ENCODE peak calls at places on chromosome 6, in four cellular contexts. Z is stomach, O is pancreas, F is heart right ventricle. R is an unnamed sample.
A peak's percentile ranks its signal among the peaks of the same experiment; 100 is the strongest.

GRCh38 chr6:2986722-2987196 is 12.9 kb upstream of the NQO2 start:
- DNase-seq in Z (no peak), O (no peak), F (no peak), R (no peak)

GRCh38 chr6:72649032-72649984 is 27.4 kb downstream of the KCNQ5 start:
- DNase-seq in Z (no peak), O (no peak), F (no peak), R (no peak)

GRCh38 chr6:68189217-68189616 is 445.9 kb upstream of the ADGRB3 start:
- DNase-seq in Z (no peak), O (no peak), F (no peak), R (no peak)

GRCh38 chr6:133724726-133725125 is 164.2 kb upstream of the TCF21 start:
- DNase-seq in Z (no peak), O (no peak), F (no peak), R (no peak)

GRCh38 chr6:132300323-132300949 is 100.8 kb downstream of the MOXD1 start:
- DNase-seq in Z (peak; percentile 45), O (no peak), F (no peak), R (no peak)

GRCh38 chr6:75504902-75505233 is 11.3 kb upstream of the FILIP1 start:
- DNase-seq in Z (no peak), O (no peak), F (no peak), R (no peak)

GRCh38 chr6:29861521-29862255 is 34.1 kb downstream of the HLA-G start:
- DNase-seq in Z (no peak), O (no peak), F (no peak), R (no peak)

GRCh38 chr6:161486326-161486725 is 212.5 kb upstream of the AGPAT4 start:
- DNase-seq in Z (no peak), O (no peak), F (no peak), R (no peak)

GRCh38 chr6:88360203-88360797 is 194.2 kb upstream of the CNR1 start:
- DNase-seq in Z (no peak), O (no peak), F (no peak), R (no peak)

GRCh38 chr6:118660218-118660569 is 8.8 kb upstream of the CEP85L start:
- DNase-seq in Z (no peak), O (no peak), F (no peak), R (peak; percentile 69)

GRCh38 chr6:168158280-168158979 is 79.4 kb upstream of the FRMD1 start:
- DNase-seq in Z (no peak), O (no peak), F (no peak), R (no peak)

GRCh38 chr6:168179702-168180382 is 100.8 kb upstream of the FRMD1 start:
- DNase-seq in Z (no peak), O (no peak), F (no peak), R (no peak)

GRCh38 chr6:156840136-156840535 is 63.0 kb downstream of the ARID1B start:
- DNase-seq in Z (no peak), O (no peak), F (no peak), R (no peak)

GRCh38 chr6:90175627-90176538 is 120.8 kb downstream of the BACH2 start:
- DNase-seq in Z (no peak), O (no peak), F (no peak), R (no peak)

GRCh38 chr6:142035890-142036289 is 96.8 kb upstream of the GJE1 start:
- DNase-seq in Z (no peak), O (no peak), F (no peak), R (no peak)

GRCh38 chr6:41637179-41638001 is 878 bp upstream of the MDFI start:
- DNase-seq in Z (peak; percentile 41), O (no peak), F (no peak), R (no peak)

GRCh38 chr6:133947302-133947900 is 5.6 kb upstream of the TBPL1 start:
- DNase-seq in Z (peak; percentile 69), O (no peak), F (no peak), R (no peak)

GRCh38 chr6:76861403-76861802 is 601.9 kb downstream of the HTR1B start:
- DNase-seq in Z (peak; percentile 41), O (no peak), F (no peak), R (no peak)

GRCh38 chr6:161444464-161444863 is 170.6 kb upstream of the AGPAT4 start:
- DNase-seq in Z (no peak), O (peak; percentile 80), F (peak; percentile 21), R (no peak)

GRCh38 chr6:160111812-160112211 is 9.8 kb upstream of the SLC22A1 start:
- DNase-seq in Z (no peak), O (no peak), F (no peak), R (no peak)

GRCh38 chr6:2891768-2892170 is 11.3 kb downstream of the SERPINB9 start:
- DNase-seq in Z (peak; percentile 46), O (no peak), F (no peak), R (peak; percentile 85)

GRCh38 chr6:73803562-73804221 is 107.7 kb downstream of the CD109 start:
- DNase-seq in Z (no peak), O (no peak), F (peak; percentile 14), R (no peak)

GRCh38 chr6:170271771-170272314 is 19.0 kb downstream of the DLL1 start:
- DNase-seq in Z (no peak), O (peak; percentile 94), F (peak; percentile 48), R (peak; percentile 80)

GRCh38 chr6:46059608-46060007 is 43.9 kb upstream of the CLIC5 start:
- DNase-seq in Z (no peak), O (no peak), F (no peak), R (no peak)

GRCh38 chr6:138546733-138547185 is 47.5 kb upstream of the NHSL1 start:
- DNase-seq in Z (no peak), O (no peak), F (no peak), R (no peak)

GRCh38 chr6:154466139-154466538 is 44.3 kb downstream of the CNKSR3 start:
- DNase-seq in Z (no peak), O (no peak), F (no peak), R (no peak)

GRCh38 chr6:74357329-74357728 is 661.3 kb downstream of the CD109 start:
- DNase-seq in Z (no peak), O (no peak), F (no peak), R (no peak)

GRCh38 chr6:82097676-82098075 is 149.9 kb downstream of the IBTK start:
- DNase-seq in Z (no peak), O (no peak), F (no peak), R (no peak)

GRCh38 chr6:8177721-8178120 is 75.4 kb upstream of the EEF1E1 start:
- DNase-seq in Z (no peak), O (no peak), F (no peak), R (no peak)

GRCh38 chr6:153038378-153038777 is 35.9 kb upstream of the MTRF1L start:
- DNase-seq in Z (no peak), O (no peak), F (no peak), R (no peak)

GRCh38 chr6:128209771-128210170 is 308.9 kb upstream of the THEMIS start:
- DNase-seq in Z (no peak), O (no peak), F (no peak), R (no peak)

GRCh38 chr6:161076211-161076677 is 84.7 kb downstream of the MAP3K4 start:
- DNase-seq in Z (no peak), O (no peak), F (no peak), R (peak; percentile 85)

GRCh38 chr6:13919861-13920260 is 4.9 kb upstream of the RNF182 start:
- DNase-seq in Z (no peak), O (no peak), F (no peak), R (no peak)

GRCh38 chr6:1739680-1740079 is 130.0 kb downstream of the FOXC1 start:
- DNase-seq in Z (no peak), O (no peak), F (no peak), R (no peak)

GRCh38 chr6:29071831-29072723 is 15.0 kb downstream of the OR2B3 start:
- DNase-seq in Z (no peak), O (no peak), F (no peak), R (no peak)

GRCh38 chr6:123808556-123808955 is 4.9 kb downstream of the NKAIN2 start:
- DNase-seq in Z (no peak), O (no peak), F (no peak), R (no peak)

GRCh38 chr6:13355043-13355945 is 27.0 kb upstream of the TBC1D7 start:
- DNase-seq in Z (no peak), O (no peak), F (no peak), R (peak; percentile 39)

DNA sequence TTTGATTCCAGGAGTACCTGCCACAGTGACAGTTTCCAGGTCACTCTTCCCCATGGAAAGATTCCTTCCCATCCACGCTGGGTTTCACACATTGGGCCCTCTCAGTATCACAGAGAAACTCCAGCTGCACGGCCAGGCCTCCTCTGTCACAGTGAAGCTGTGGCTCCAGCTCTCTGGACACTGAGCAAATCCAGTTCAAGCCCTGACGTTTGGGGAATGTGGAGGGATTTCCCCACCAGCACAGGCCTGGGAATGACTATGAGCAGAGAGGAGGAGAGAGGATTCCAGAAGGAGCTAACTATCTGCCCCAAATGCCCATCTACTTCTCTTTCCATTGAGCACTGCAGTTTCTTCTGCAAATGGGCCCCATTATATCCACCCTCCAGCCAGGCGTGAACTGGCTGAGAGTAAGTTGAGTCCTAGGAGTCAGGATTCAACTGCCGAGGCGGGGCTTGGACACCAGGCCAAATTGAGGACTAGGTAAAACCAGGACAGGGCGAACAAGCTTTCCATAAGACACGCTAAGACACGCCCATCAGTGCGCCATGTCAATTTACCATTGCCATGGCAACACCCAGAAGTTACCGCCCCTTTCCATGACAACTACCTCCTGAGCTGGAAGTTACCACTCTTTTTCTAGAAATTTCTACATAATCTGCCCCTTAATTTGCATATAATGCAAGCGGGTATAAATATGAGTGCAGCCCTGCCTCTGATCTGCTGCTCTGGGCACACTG is 9.2 kb upstream of the BNIP5 start:
- DNase-seq in Z (no peak), O (no peak), F (no peak), R (no peak)
- H3K27me3 ChIP-seq in Z (no peaks in the 10 kb centered on the region), O (no peaks in the 10 kb centered on the region), F (peaks cover 60% of the 10 kb centered on the region), R (no peaks in the 10 kb centered on the region)

GRCh38 chr6:27471365-27472115 is 1.4 kb downstream of the ZNF184 start:
- DNase-seq in Z (no peak), O (no peak), F (no peak), R (no peak)
- H3K4me1 ChIP-seq in Z (peaks cover 46% of the 10 kb centered on the region), O (peaks cover 16% of the 10 kb centered on the region), F (peaks cover 16% of the 10 kb centered on the region), R (peaks cover 46% of the 10 kb centered on the region)

DNA sequence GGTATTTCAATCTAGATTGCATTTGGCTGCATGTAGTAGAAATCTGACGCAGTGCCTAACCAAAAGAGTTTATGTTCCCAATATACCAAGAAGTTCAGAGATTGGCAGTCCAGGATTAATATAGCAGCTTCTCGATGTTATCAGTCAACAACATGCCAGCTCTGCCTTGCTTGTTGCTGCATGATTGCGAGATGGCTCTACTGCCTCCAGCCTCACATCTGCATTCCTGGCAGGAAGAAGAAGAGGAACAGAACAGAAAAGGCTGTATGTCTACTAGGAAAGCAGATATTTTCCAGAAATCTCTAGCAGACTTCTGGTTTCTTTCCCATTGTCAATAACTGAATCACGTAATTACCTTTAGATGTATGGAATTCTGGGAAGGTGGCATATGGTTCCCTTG is 60.8 kb downstream of the SLC35D3 start:
- DNase-seq in Z (no peak), O (no peak), F (no peak), R (no peak)
- H3K36me3 ChIP-seq in Z (no peaks in the 10 kb centered on the region), O (no peaks in the 10 kb centered on the region), F (no peaks in the 10 kb centered on the region), R (no peaks in the 10 kb centered on the region)

GRCh38 chr6:17624396-17624795 is 24.3 kb downstream of the FAM8A1 start:
- DNase-seq in Z (no peak), O (no peak), F (no peak), R (no peak)
- H3K27me3 ChIP-seq in Z (no peaks in the 10 kb centered on the region), O (no peaks in the 10 kb centered on the region), F (no peaks in the 10 kb centered on the region), R (no peaks in the 10 kb centered on the region)

DNA sequence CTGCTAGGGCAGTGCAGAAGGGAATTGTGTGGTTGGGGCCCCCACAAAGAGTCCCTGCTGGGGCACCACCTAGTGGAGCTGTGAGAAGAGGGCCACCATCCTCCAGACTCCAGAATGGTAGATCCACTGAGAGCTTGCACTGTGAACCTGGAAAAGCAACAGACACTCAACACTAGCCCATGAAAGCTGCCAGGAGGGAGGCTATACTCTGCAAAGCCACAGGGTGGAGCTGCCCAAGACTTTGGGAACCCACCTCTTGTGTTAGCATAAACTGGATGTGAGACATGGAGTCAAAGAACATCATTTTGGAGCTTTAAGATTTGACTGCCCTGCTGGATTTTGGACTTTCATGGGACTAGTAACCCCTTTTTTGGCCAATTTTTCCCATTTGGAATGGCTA is 328.4 kb upstream of the KHDRBS2 start:
- DNase-seq in Z (no peak), O (no peak), F (no peak), R (no peak)
- H3K4me1 ChIP-seq in Z (no peaks in the 10 kb centered on the region), O (no peaks in the 10 kb centered on the region), F (no peaks in the 10 kb centered on the region), R (no peaks in the 10 kb centered on the region)

R was measured in CD4-positive, alpha-beta memory T cell.